ENCODE peak calls at places on chromosomes 11 and 22, in five cellular contexts. W is hepatic stellate cell, R is fibroblast of pulmonary artery, H is frontal cortex, O is T47D. C is an unnamed sample.

GRCh38 chr11:32550207-32550606 is 33.4 kb upstream of the EIF3M start:
- DNase-seq in O (no peak), H (no peak), R (no peak), W (no peak), C (no peak)

GRCh38 chr11:58390551-58391063 is 16.1 kb downstream of the OR5B3 start:
- DNase-seq in H (no peak), R (no peak), W (no peak), O (no peak), C (no peak)

GRCh38 chr22:44693756-44694155 is 8.2 kb upstream of the PRR5 start:
- DNase-seq in W (no peak), H (no peak), R (no peak), O (peak), C (no peak)

GRCh38 chr22:19801340-19802000 is 40.9 kb downstream of the TBX1 start:
- DNase-seq in H (no peak), W (no peak), O (no peak), R (no peak), C (no peak)

GRCh38 chr11:6992026-6992425 is 28.1 kb downstream of the ZNF214 start:
- DNase-seq in W (no peak), O (peak), R (peak), H (no peak), C (no peak)

GRCh38 chr22:36587289-36588154 is 58.6 kb upstream of the EIF3D start:
- DNase-seq in H (no peak), R (peak), O (no peak), W (peak), C (peak)

GRCh38 chr11:64226507-64227051 is 505 bp downstream of the NUDT22 start:
- DNase-seq in R (no peak), H (peak), O (no peak), W (peak), C (no peak)

GRCh38 chr11:134414772-134415765 is 3.0 kb upstream of the B3GAT1 start:
- DNase-seq in O (no peak), R (no peak), W (no peak), H (peak), C (no peak)

GRCh38 chr11:116813170-116813569 is 9.9 kb downstream of the APOA4 start:
- DNase-seq in W (no peak), H (no peak), O (no peak), R (no peak), C (no peak)

GRCh38 chr11:2445948-2446551 is 1.2 kb downstream of the KCNQ1 start:
- DNase-seq in R (no peak), W (no peak), O (no peak), H (no peak), C (no peak)

GRCh38 chr11:17036666-17037658 is 22.7 kb upstream of the PLEKHA7 start:
- DNase-seq in W (no peak), O (no peak), H (no peak), R (no peak), C (no peak)

GRCh38 chr22:20115691-20116375 is at the start of gene RANBP1:
- DNase-seq in W (no peak), O (no peak), H (no peak), R (no peak), C (no peak)

GRCh38 chr11:65551572-65552398 is 6.4 kb downstream of the LTBP3 start:
- DNase-seq in W (no peak), R (peak), O (peak), H (no peak), C (no peak)

GRCh38 chr22:45604239-45604711 is 67.4 kb upstream of the ATXN10 start:
- DNase-seq in R (no peak), W (no peak), H (no peak), O (no peak), C (no peak)

GRCh38 chr11:66617148-66617814 is 851 bp downstream of the RBM14 start:
- DNase-seq in H (no peak), O (no peak), W (peak), R (peak), C (no peak)